ENCODE peak calls at places on chromosomes 11 and 22, in four cellular contexts. One of them, this sample, is unnamed.

GRCh38 chr22:49333206-49333605 is 494.5 kb downstream of the BRD1 start:
- DNase-seq in PC-9: no peak
- DNase-seq in cardiac muscle cell: no peak
- DNase-seq in thoracic aorta: no peak
- DNase-seq in this sample: no peak

GRCh38 chr11:2582436-2582931 is 117.3 kb downstream of the KCNQ1OT1 start:
- DNase-seq in PC-9: no peak
- DNase-seq in cardiac muscle cell: no peak
- DNase-seq in thoracic aorta: no peak
- DNase-seq in this sample: no peak

GRCh38 chr11:16669799-16670415 is 68.5 kb upstream of the C11orf58 start:
- DNase-seq in PC-9: peak; percentile 82
- DNase-seq in cardiac muscle cell: no peak
- DNase-seq in thoracic aorta: no peak
- DNase-seq in this sample: peak; percentile 4

GRCh38 chr11:97364047-97364446 is 974.2 kb downstream of the JRKL start:
- DNase-seq in PC-9: no peak
- DNase-seq in cardiac muscle cell: no peak
- DNase-seq in thoracic aorta: no peak
- DNase-seq in this sample: no peak

GRCh38 chr22:43002198-43002577 is 12.8 kb downstream of the PACSIN2 start:
- DNase-seq in PC-9: peak; percentile 89
- DNase-seq in cardiac muscle cell: no peak
- DNase-seq in thoracic aorta: no peak
- DNase-seq in this sample: peak; percentile 20

GRCh38 chr11:46075168-46075567 is 46.1 kb downstream of the PHF21A start:
- DNase-seq in PC-9: no peak
- DNase-seq in cardiac muscle cell: no peak
- DNase-seq in thoracic aorta: no peak
- DNase-seq in this sample: no peak

GRCh38 chr11:112520293-112520692 is 259.6 kb upstream of the PLET1 start:
- DNase-seq in PC-9: no peak
- DNase-seq in cardiac muscle cell: no peak
- DNase-seq in thoracic aorta: no peak
- DNase-seq in this sample: no peak

GRCh38 chr11:46600162-46600561 is 6.3 kb upstream of the AMBRA1 start:
- DNase-seq in PC-9: no peak
- DNase-seq in cardiac muscle cell: no peak
- DNase-seq in thoracic aorta: no peak
- DNase-seq in this sample: no peak

GRCh38 chr11:12787847-12788246 is 113.6 kb downstream of the TEAD1 start:
- DNase-seq in PC-9: no peak
- DNase-seq in cardiac muscle cell: no peak
- DNase-seq in thoracic aorta: no peak
- DNase-seq in this sample: peak; percentile 66

GRCh38 chr11:126284829-126285228 is 1.9 kb downstream of the TIRAP start:
- DNase-seq in PC-9: peak; percentile 85
- DNase-seq in cardiac muscle cell: no peak
- DNase-seq in thoracic aorta: peak; percentile 61
- DNase-seq in this sample: peak; percentile 88

GRCh38 chr22:44519895-44520294 is 21.9 kb upstream of the RTL6 start:
- DNase-seq in PC-9: no peak
- DNase-seq in cardiac muscle cell: peak; percentile 75
- DNase-seq in thoracic aorta: no peak
- DNase-seq in this sample: no peak

GRCh38 chr22:37442537-37442936 is 15.3 kb upstream of the ELFN2 start:
- DNase-seq in PC-9: peak; percentile 76
- DNase-seq in cardiac muscle cell: no peak
- DNase-seq in thoracic aorta: no peak
- DNase-seq in this sample: no peak

GRCh38 chr22:29351042-29351441 is 35.5 kb upstream of the RASL10A start:
- DNase-seq in PC-9: no peak
- DNase-seq in cardiac muscle cell: no peak
- DNase-seq in thoracic aorta: no peak
- DNase-seq in this sample: no peak

GRCh38 chr11:33531743-33532181 is 168.9 kb downstream of the C11orf91 start:
- DNase-seq in PC-9: no peak
- DNase-seq in cardiac muscle cell: no peak
- DNase-seq in thoracic aorta: no peak
- DNase-seq in this sample: peak; percentile 31

GRCh38 chr22:39852799-39853198 is 40.8 kb downstream of the ENTHD1 start:
- DNase-seq in PC-9: no peak
- DNase-seq in cardiac muscle cell: no peak
- DNase-seq in thoracic aorta: no peak
- DNase-seq in this sample: no peak

GRCh38 chr11:5624489-5625278 is at the start of gene TRIM34:
- DNase-seq in PC-9: peak; percentile 63
- DNase-seq in cardiac muscle cell: peak; percentile 40
- DNase-seq in thoracic aorta: no peak
- DNase-seq in this sample: peak; percentile 51

GRCh38 chr22:49010901-49011300 is 816.8 kb downstream of the BRD1 start:
- DNase-seq in PC-9: no peak
- DNase-seq in cardiac muscle cell: no peak
- DNase-seq in thoracic aorta: no peak
- DNase-seq in this sample: no peak

GRCh38 chr11:36149538-36150242 is 139.5 kb downstream of the COMMD9 start:
- DNase-seq in PC-9: peak; percentile 100
- DNase-seq in cardiac muscle cell: peak; percentile 12
- DNase-seq in thoracic aorta: peak; percentile 6
- DNase-seq in this sample: peak; percentile 93

GRCh38 chr22:44642096-44642644 is 59.8 kb upstream of the PRR5 start:
- DNase-seq in PC-9: no peak
- DNase-seq in cardiac muscle cell: no peak
- DNase-seq in thoracic aorta: no peak
- DNase-seq in this sample: no peak

GRCh38 chr22:48749555-48750227 is 1078.0 kb downstream of the BRD1 start:
- DNase-seq in PC-9: no peak
- DNase-seq in cardiac muscle cell: no peak
- DNase-seq in thoracic aorta: no peak
- DNase-seq in this sample: no peak

GRCh38 chr22:49760630-49761571 is 66.8 kb downstream of the BRD1 start:
- DNase-seq in PC-9: no peak
- DNase-seq in cardiac muscle cell: no peak
- DNase-seq in thoracic aorta: no peak
- DNase-seq in this sample: no peak

GRCh38 chr11:106012744-106013143 is 9.3 kb downstream of the MSANTD4 start:
- DNase-seq in PC-9: no peak
- DNase-seq in cardiac muscle cell: no peak
- DNase-seq in thoracic aorta: no peak
- DNase-seq in this sample: peak; percentile 65

GRCh38 chr11:94845622-94846021 is 77.5 kb downstream of the AMOTL1 start:
- DNase-seq in PC-9: no peak
- DNase-seq in cardiac muscle cell: no peak
- DNase-seq in thoracic aorta: no peak
- DNase-seq in this sample: peak; percentile 27

GRCh38 chr11:15216678-15217077 is 102.0 kb downstream of the INSC start:
- DNase-seq in PC-9: no peak
- DNase-seq in cardiac muscle cell: no peak
- DNase-seq in thoracic aorta: no peak
- DNase-seq in this sample: no peak

GRCh38 chr22:23264610-23265388 is 84.5 kb downstream of the BCR start:
- DNase-seq in PC-9: peak; percentile 58
- DNase-seq in cardiac muscle cell: no peak
- DNase-seq in thoracic aorta: no peak
- DNase-seq in this sample: no peak

GRCh38 chr11:65655570-65656332 is 7.0 kb downstream of the RELA start:
- DNase-seq in PC-9: no peak
- DNase-seq in cardiac muscle cell: no peak
- DNase-seq in thoracic aorta: no peak
- DNase-seq in this sample: no peak
- H3K36me3 ChIP-seq in PC-9: peaks cover 34% of the 10 kb centered on the region
- H3K36me3 ChIP-seq in cardiac muscle cell: peaks cover 46% of the 10 kb centered on the region
- H3K36me3 ChIP-seq in thoracic aorta: peaks cover 63% of the 10 kb centered on the region
- H3K36me3 ChIP-seq in this sample: peaks cover 73% of the 10 kb centered on the region

GRCh38 chr22:33272180-33272579 is 214.0 kb upstream of the SYN3 start:
- DNase-seq in PC-9: no peak
- DNase-seq in cardiac muscle cell: no peak
- DNase-seq in thoracic aorta: no peak
- DNase-seq in this sample: no peak
- H3K4me3 ChIP-seq in PC-9: no peak overlapping the region
- H3K4me3 ChIP-seq in cardiac muscle cell: no peak overlapping the region
- H3K4me3 ChIP-seq in thoracic aorta: peak overlapping the region; percentile 35
- H3K4me3 ChIP-seq in this sample: no peak overlapping the region

GRCh38 chr11:1175461-1176223 is 17.9 kb downstream of the MUC5AC start:
- DNase-seq in PC-9: no peak
- DNase-seq in cardiac muscle cell: no peak
- DNase-seq in thoracic aorta: no peak
- DNase-seq in this sample: no peak
- H3K9me3 ChIP-seq in PC-9: no peaks in the 10 kb centered on the region
- H3K9me3 ChIP-seq in cardiac muscle cell: no peaks in the 10 kb centered on the region
- H3K9me3 ChIP-seq in thoracic aorta: no peaks in the 10 kb centered on the region
- H3K9me3 ChIP-seq in this sample: no peaks in the 10 kb centered on the region

GRCh38 chr11:107250017-107250416 is 207.6 kb downstream of the CWF19L2 start:
- DNase-seq in PC-9: no peak
- DNase-seq in cardiac muscle cell: no peak
- DNase-seq in thoracic aorta: no peak
- DNase-seq in this sample: no peak
- H3K36me3 ChIP-seq in PC-9: no peaks in the 10 kb centered on the region
- H3K36me3 ChIP-seq in cardiac muscle cell: no peaks in the 10 kb centered on the region
- H3K36me3 ChIP-seq in thoracic aorta: no peaks in the 10 kb centered on the region
- H3K36me3 ChIP-seq in this sample: no peaks in the 10 kb centered on the region

GRCh38 chr22:35781898-35782297 is 64.2 kb downstream of the APOL5 start:
- DNase-seq in PC-9: no peak
- DNase-seq in cardiac muscle cell: no peak
- DNase-seq in thoracic aorta: no peak
- DNase-seq in this sample: no peak

GRCh38 chr22:35782504-35782903 is 64.8 kb downstream of the APOL5 start:
- DNase-seq in PC-9: no peak
- DNase-seq in cardiac muscle cell: no peak
- DNase-seq in thoracic aorta: no peak
- DNase-seq in this sample: no peak

GRCh38 chr22:35783943-35784614 is 66.4 kb downstream of the APOL5 start:
- DNase-seq in PC-9: peak; percentile 99
- DNase-seq in cardiac muscle cell: no peak
- DNase-seq in thoracic aorta: no peak
- DNase-seq in this sample: no peak

GRCh38 chr22:35784633-35785032 is 67.0 kb downstream of the APOL5 start:
- DNase-seq in PC-9: no peak
- DNase-seq in cardiac muscle cell: no peak
- DNase-seq in thoracic aorta: no peak
- DNase-seq in this sample: no peak

DNA sequence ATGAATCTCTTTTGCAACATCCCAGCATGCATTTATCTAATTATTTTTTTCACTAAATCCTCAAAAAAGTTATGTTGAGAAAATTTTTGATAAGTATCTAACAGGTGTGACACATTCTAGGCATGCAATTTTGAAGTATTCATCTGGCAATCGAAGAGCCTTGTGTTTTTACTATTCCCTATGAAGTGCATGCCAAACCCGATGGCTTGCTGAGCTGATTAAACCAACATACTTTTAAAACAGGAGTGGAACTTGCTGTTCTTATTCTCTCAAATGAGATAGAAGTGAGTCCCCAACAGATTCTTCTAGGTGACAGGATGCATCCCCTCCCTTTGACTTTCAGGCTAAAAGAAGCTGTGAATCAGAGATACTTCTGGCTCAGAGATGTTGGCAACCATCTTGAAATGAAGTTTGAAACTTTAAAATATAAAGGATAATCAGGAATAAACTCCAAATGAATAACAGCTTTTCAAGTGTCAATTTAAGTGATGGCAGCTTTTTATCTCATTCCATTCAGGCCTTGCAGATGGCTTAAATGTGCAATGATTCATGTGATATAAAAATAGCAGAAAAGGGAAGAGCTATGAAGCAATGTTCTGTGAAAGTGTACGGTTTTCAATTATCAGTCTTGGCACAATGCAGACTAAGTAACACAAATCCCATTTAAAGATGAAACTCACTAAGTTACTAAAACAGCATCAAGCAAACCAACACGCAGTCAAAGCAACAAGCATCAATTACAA is 67.7 kb downstream of the APOL5 start:
- DNase-seq in PC-9: no peak
- DNase-seq in cardiac muscle cell: no peak
- DNase-seq in thoracic aorta: no peak
- DNase-seq in this sample: no peak
- H3K4me3 ChIP-seq in PC-9: no peak overlapping the region
- H3K4me3 ChIP-seq in cardiac muscle cell: no peak overlapping the region
- H3K4me3 ChIP-seq in thoracic aorta: no peak overlapping the region
- H3K4me3 ChIP-seq in this sample: no peak overlapping the region